ENCODE peak calls at places on chromosomes 12 and 14, in four cellular contexts. M is psoas muscle; N is H9; A is effector memory CD4-positive, alpha-beta T cell. S is an unnamed sample.

GRCh38 chr12:124998705-124999104 is 5.3 kb downstream of the BRI3BP start:
- DNase-seq in A (no peak), M (no peak), N (no peak), S (no peak)

GRCh38 chr14:59018978-59019377 is 169.5 kb upstream of the DAAM1 start:
- DNase-seq in M (no peak), N (peak; percentile 58), A (no peak), S (no peak)

GRCh38 chr12:100820314-100820713 is 25.7 kb downstream of the ANO4 start:
- DNase-seq in N (no peak), A (no peak), M (no peak), S (no peak)

GRCh38 chr12:13411287-13411686 is 214.8 kb downstream of the EMP1 start:
- DNase-seq in A (no peak), M (no peak), N (no peak), S (no peak)

GRCh38 chr14:100409016-100409385 is 85.9 kb downstream of the SLC25A47 start:
- DNase-seq in A (no peak), N (no peak), M (no peak), S (no peak)

GRCh38 chr12:42187799-42188198 is 43.1 kb upstream of the GXYLT1 start:
- DNase-seq in M (no peak), N (no peak), A (no peak), S (no peak)

GRCh38 chr12:6346942-6347341 is 5.1 kb upstream of the TNFRSF1A start:
- DNase-seq in N (no peak), M (no peak), A (no peak), S (no peak)

GRCh38 chr12:50333441-50333840 is 50.1 kb upstream of the LIMA1 start:
- DNase-seq in N (no peak), M (no peak), A (no peak), S (no peak)

GRCh38 chr14:105197274-105197673 is 16.2 kb upstream of the NUDT14 start:
- DNase-seq in A (no peak), M (no peak), N (no peak), S (peak; percentile 68)

GRCh38 chr14:38210168-38210567 is 2.5 kb downstream of the SSTR1 start:
- DNase-seq in M (peak; percentile 18), A (no peak), N (no peak), S (no peak)

GRCh38 chr14:68109132-68109531 is 289.6 kb downstream of the RAD51B start:
- DNase-seq in N (no peak), A (no peak), M (no peak), S (no peak)

GRCh38 chr12:71125515-71125914 is 32.3 kb downstream of the TSPAN8 start:
- DNase-seq in M (no peak), A (no peak), N (no peak), S (no peak)

GRCh38 chr12:30457621-30458289 is 237.9 kb downstream of the IPO8 start:
- DNase-seq in N (no peak), A (no peak), M (no peak), S (no peak)

GRCh38 chr12:108955225-108955835 is 65.5 kb downstream of the SVOP start:
- DNase-seq in A (no peak), M (peak; percentile 27), N (no peak), S (peak; percentile 66)

GRCh38 chr14:22530101-22530500 is 58.9 kb downstream of the DAD1 start:
- DNase-seq in A (no peak), N (no peak), M (no peak), S (no peak)

GRCh38 chr12:103505371-103506236 is 9.8 kb upstream of the C12orf42 start:
- DNase-seq in N (no peak), A (no peak), M (no peak), S (no peak)

GRCh38 chr12:11581179-11581755 is 68.2 kb upstream of the ETV6 start:
- DNase-seq in N (no peak), M (peak; percentile 18), A (peak; percentile 13), S (peak; percentile 35)

GRCh38 chr14:30389901-30390394 is 169.0 kb upstream of the G2E3 start:
- DNase-seq in N (no peak), A (no peak), M (no peak), S (no peak)

GRCh38 chr12:79063258-79063657 is 198.7 kb downstream of the SYT1 start:
- DNase-seq in A (no peak), N (no peak), M (no peak), S (no peak)

GRCh38 chr12:124786065-124786964 is 77.3 kb downstream of the SCARB1 start:
- DNase-seq in M (peak; percentile 80), A (no peak), N (peak; percentile 90), S (peak; percentile 88)

GRCh38 chr12:63944586-63945228 is 100.2 kb downstream of the SRGAP1 start:
- DNase-seq in N (no peak), A (no peak), M (no peak), S (peak; percentile 25)

GRCh38 chr12:19882418-19882817 is 443.1 kb downstream of the AEBP2 start:
- DNase-seq in M (no peak), A (no peak), N (no peak), S (no peak)

GRCh38 chr12:31897791-31898503 is 61.3 kb upstream of the RESF1 start:
- DNase-seq in N (peak; percentile 82), M (peak; percentile 19), A (no peak), S (peak; percentile 55)

GRCh38 chr12:52147367-52147972 is 44.3 kb downstream of the KRT80 start:
- DNase-seq in A (no peak), M (peak; percentile 95), N (peak; percentile 60), S (peak; percentile 95)

GRCh38 chr14:59215353-59215752 is 26.9 kb downstream of the DAAM1 start:
- DNase-seq in A (no peak), M (peak; percentile 64), N (no peak), S (peak; percentile 73)

GRCh38 chr14:78286210-78286609 is 116.0 kb downstream of the NRXN3 start:
- DNase-seq in N (no peak), M (no peak), A (no peak), S (no peak)

DNA sequence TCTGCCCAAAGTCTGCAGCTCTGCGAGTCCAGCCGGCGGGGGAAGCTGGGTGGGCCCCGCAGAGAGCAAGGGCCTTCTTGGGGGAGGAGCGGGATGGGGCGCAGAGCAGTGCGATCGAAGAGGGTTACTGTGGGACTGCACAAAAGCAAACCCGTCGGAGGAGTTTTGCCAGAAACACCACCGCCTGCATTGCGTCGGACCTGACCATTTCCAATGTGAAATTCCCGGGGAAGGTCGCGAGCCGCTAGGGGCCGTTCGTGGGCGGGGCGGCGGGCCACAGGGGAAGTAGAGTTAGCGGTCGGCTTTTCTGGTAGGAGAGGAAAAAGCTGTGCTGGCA is 340 bp upstream of the KCNA1 start:
- DNase-seq in A (no peak), N (peak; percentile 54), M (no peak), S (no peak)
- H3K27me3 ChIP-seq in A (peaks cover 31% of the 10 kb centered on the region), N (peaks cover 36% of the 10 kb centered on the region), M (no peaks in the 10 kb centered on the region), S (peaks cover 2% of the 10 kb centered on the region)

GRCh38 chr12:65492997-65493892 is 214.8 kb downstream of the MSRB3 start:
- DNase-seq in N (no peak), M (no peak), A (no peak), S (no peak)

GRCh38 chr12:65495233-65495632 is 216.8 kb downstream of the MSRB3 start:
- DNase-seq in M (no peak), N (no peak), A (no peak), S (no peak)

GRCh38 chr12:65493893-65494205 is 215.4 kb downstream of the MSRB3 start:
- DNase-seq in M (no peak), N (no peak), A (no peak), S (no peak)

GRCh38 chr12:65496617-65497016 is 218.1 kb downstream of the MSRB3 start:
- DNase-seq in M (peak; percentile 32), N (no peak), A (no peak), S (peak; percentile 35)

GRCh38 chr12:65494537-65494936 is 216.1 kb downstream of the MSRB3 start:
- DNase-seq in M (no peak), A (no peak), N (no peak), S (no peak)
- H3K4me1 ChIP-seq in M (no peaks in the 10 kb centered on the region), A (no peaks in the 10 kb centered on the region), N (peaks cover 5% of the 10 kb centered on the region), S (peaks cover 3% of the 10 kb centered on the region)

GRCh38 chr14:92890830-92891598 is 31.9 kb upstream of the CHGA start:
- DNase-seq in M (no peak), A (no peak), N (no peak), S (no peak)
- H3K9me3 ChIP-seq in M (peaks cover 3% of the 10 kb centered on the region), A (no peaks in the 10 kb centered on the region), N (no peaks in the 10 kb centered on the region), S (no peaks in the 10 kb centered on the region)

GRCh38 chr12:113473400-113473799 is 1.7 kb upstream of the LHX5 start:
- DNase-seq in N (no peak), M (no peak), A (no peak), S (no peak)

GRCh38 chr12:113470871-113471618 is 626 bp downstream of the LHX5 start:
- DNase-seq in M (no peak), A (no peak), N (peak; percentile 72), S (no peak)

GRCh38 chr12:113471619-113472171 is at the start of gene LHX5:
- DNase-seq in N (peak; percentile 78), A (no peak), M (no peak), S (peak; percentile 42)

GRCh38 chr12:113473942-113474341 is 2.3 kb upstream of the LHX5 start:
- DNase-seq in N (peak; percentile 72), A (no peak), M (no peak), S (no peak)

GRCh38 chr12:113472191-113473190 is 820 bp upstream of the LHX5 start:
- DNase-seq in N (peak; percentile 77), M (no peak), A (no peak), S (no peak)
- H3K27me3 ChIP-seq in N (peaks cover 95% of the 10 kb centered on the region), M (peaks cover 6% of the 10 kb centered on the region), A (peaks cover 71% of the 10 kb centered on the region), S (no peaks in the 10 kb centered on the region)

GRCh38 chr14:52922656-52923055 is 28.2 kb downstream of the FERMT2 start:
- DNase-seq in N (no peak), M (no peak), A (no peak), S (no peak)
- H3K4me1 ChIP-seq in N (peaks cover 7% of the 10 kb centered on the region), M (peaks cover 90% of the 10 kb centered on the region), A (peaks cover 16% of the 10 kb centered on the region), S (peaks cover 20% of the 10 kb centered on the region)

GRCh38 chr12:34296143-34297041 is 274.1 kb downstream of the ALG10 start:
- DNase-seq in N (no peak), A (no peak), M (peak; percentile 5), S (peak; percentile 20)

GRCh38 chr12:34298176-34298970 is 276.1 kb downstream of the ALG10 start:
- DNase-seq in M (peak; percentile 3), N (no peak), A (no peak), S (peak; percentile 25)

GRCh38 chr12:34297790-34298164 is 275.5 kb downstream of the ALG10 start:
- DNase-seq in A (no peak), M (peak; percentile 2), N (no peak), S (no peak)

GRCh38 chr12:34295366-34296142 is 273.3 kb downstream of the ALG10 start:
- DNase-seq in N (no peak), M (peak; percentile 2), A (no peak), S (peak; percentile 9)

GRCh38 chr12:34297126-34297789 is 275.0 kb downstream of the ALG10 start:
- DNase-seq in A (no peak), M (peak; percentile 7), N (no peak), S (peak; percentile 2)
- H3K9me3 ChIP-seq in A (peaks cover 3% of the 10 kb centered on the region), M (no peaks in the 10 kb centered on the region), N (peaks cover 47% of the 10 kb centered on the region), S (no peaks in the 10 kb centered on the region)

DNA sequence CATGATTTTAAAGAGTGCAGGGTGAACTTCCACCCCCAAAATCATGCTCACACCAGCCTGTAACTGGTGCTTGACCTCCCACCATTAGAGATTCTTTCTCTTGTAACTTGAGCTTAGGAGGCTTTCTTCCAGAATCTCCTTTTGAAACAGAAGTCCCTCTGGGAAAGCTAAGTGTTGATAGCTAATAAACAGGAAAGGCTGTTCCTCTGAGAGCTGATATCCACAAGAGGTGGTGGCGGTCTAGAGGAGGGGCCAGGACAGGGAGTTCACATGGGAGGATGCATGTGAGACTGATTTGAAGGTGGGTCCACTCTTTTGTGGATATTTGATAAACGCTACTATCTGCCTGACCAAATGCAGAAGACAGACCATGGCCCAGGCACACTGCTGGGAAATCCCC is 10.3 kb upstream of the PRMT8 start:
- DNase-seq in A (no peak), M (no peak), N (no peak), S (no peak)
- H3K27me3 ChIP-seq in A (peaks cover 5% of the 10 kb centered on the region), M (no peaks in the 10 kb centered on the region), N (no peaks in the 10 kb centered on the region), S (no peaks in the 10 kb centered on the region)

S was measured in right cardiac atrium.